ENCODE peak calls at places on chromosomes 7 and 10, in eight cellular contexts. P is CD4-positive, alpha-beta T cell; Y is activated CD8-positive, alpha-beta memory T cell treated with anti-CD3 and anti-CD28 coated beads, Interleukin-2, amount 10 ng/mL, durations not matched to agents 7 days and 5 days; G is stimulated activated CD4-positive, alpha-beta T cell treated with anti-CD3 and anti-CD28 coated beads, Interleukin-1b, Interleukin-23, amount 100 ng/mL, for 24 hours; J is M059J; N is NCI-H1092; E is neuronal stem cell; D is stimulated activated naive CD8-positive, alpha-beta T cell treated with anti-CD3 and anti-CD28 coated beads, Interleukin-15, Interleukin-2, amounts not matched to agents 100 U/mL and 50 U/mL, for 24 hours. Z is an unnamed sample.

GRCh38 chr10:113644185-113645120 is 19.4 kb downstream of the NRAP start:
- DNase-seq in P (no peak), Y (no peak), G (no peak), J (peak; percentile 71), N (no peak), E (no peak), D (no peak), Z (peak; percentile 16)

GRCh38 chr10:131979821-131980270 is 1.9 kb downstream of the BNIP3 start:
- DNase-seq in P (no peak), Y (no peak), G (no peak), J (peak; percentile 40), N (no peak), E (no peak), D (no peak), Z (peak; percentile 36)

GRCh38 chr7:3095046-3095445 is 51.4 kb upstream of the CARD11 start:
- DNase-seq in P (peak; percentile 18), Y (peak; percentile 71), G (no peak), J (peak; percentile 11), N (no peak), E (no peak), D (peak; percentile 52), Z (no peak)

GRCh38 chr10:55311823-55312431 is 510.9 kb upstream of the PCDH15 start:
- DNase-seq in P (no peak), Y (no peak), G (no peak), J (peak; percentile 9), N (no peak), E (no peak), D (no peak), Z (no peak)

GRCh38 chr7:367351-367841 is 77.4 kb downstream of the FOXL3 start:
- DNase-seq in P (no peak), Y (no peak), G (no peak), J (no peak), N (no peak), E (no peak), D (no peak), Z (no peak)

GRCh38 chr7:29320577-29320976 is 126.0 kb downstream of the CHN2 start:
- DNase-seq in P (no peak), Y (no peak), G (no peak), J (no peak), N (no peak), E (no peak), D (no peak), Z (no peak)

GRCh38 chr10:6786579-6787031 is 206.5 kb upstream of the PRKCQ start:
- DNase-seq in P (no peak), Y (no peak), G (no peak), J (peak; percentile 42), N (no peak), E (no peak), D (no peak), Z (peak; percentile 53)

GRCh38 chr10:69807122-69807521 is 5.4 kb downstream of the COL13A1 start:
- DNase-seq in P (no peak), Y (no peak), G (no peak), J (peak; percentile 84), N (no peak), E (no peak), D (no peak), Z (no peak)

GRCh38 chr7:40073239-40073638 is 61.2 kb downstream of the MPLKIP start:
- DNase-seq in P (no peak), Y (no peak), G (no peak), J (no peak), N (no peak), E (no peak), D (no peak), Z (no peak)

GRCh38 chr7:78299088-78299487 is 500.5 kb downstream of the PHTF2 start:
- DNase-seq in P (no peak), Y (no peak), G (no peak), J (no peak), N (no peak), E (no peak), D (no peak), Z (no peak)

GRCh38 chr10:119313645-119314044 is 106.3 kb downstream of the GRK5 start:
- DNase-seq in P (no peak), Y (peak; percentile 80), G (no peak), J (peak; percentile 85), N (no peak), E (no peak), D (peak; percentile 83), Z (no peak)

GRCh38 chr10:82190432-82191260 is 315.7 kb downstream of the NRG3 start:
- DNase-seq in P (no peak), Y (no peak), G (no peak), J (no peak), N (no peak), E (no peak), D (no peak), Z (no peak)

GRCh38 chr10:35696392-35696791 is 54.3 kb upstream of the FZD8 start:
- DNase-seq in P (no peak), Y (no peak), G (no peak), J (no peak), N (no peak), E (no peak), D (no peak), Z (no peak)

GRCh38 chr7:5204546-5204945 is 14.5 kb downstream of the WIPI2 start:
- DNase-seq in P (no peak), Y (no peak), G (no peak), J (no peak), N (no peak), E (no peak), D (no peak), Z (no peak)

GRCh38 chr7:94303736-94304135 is 91.0 kb upstream of the COL1A2 start:
- DNase-seq in P (no peak), Y (no peak), G (no peak), J (peak; percentile 23), N (no peak), E (no peak), D (no peak), Z (peak; percentile 79)

GRCh38 chr10:13268310-13268709 is 31.6 kb downstream of the PHYH start:
- DNase-seq in P (no peak), Y (no peak), G (no peak), J (no peak), N (no peak), E (no peak), D (no peak), Z (no peak)

GRCh38 chr7:123499211-123499968 is 35.0 kb downstream of the IQUB start:
- DNase-seq in P (no peak), Y (no peak), G (no peak), J (peak; percentile 2), N (no peak), E (no peak), D (no peak), Z (peak; percentile 20)

GRCh38 chr10:78604721-78605120 is 464.0 kb upstream of the ZMIZ1 start:
- DNase-seq in P (no peak), Y (peak; percentile 38), G (no peak), J (no peak), N (no peak), E (no peak), D (no peak), Z (no peak)

GRCh38 chr10:78491812-78492211 is 458.1 kb downstream of the RPS24 start:
- DNase-seq in P (no peak), Y (no peak), G (no peak), J (peak; percentile 82), N (no peak), E (no peak), D (no peak), Z (no peak)

GRCh38 chr7:101747758-101748345 is 69.6 kb upstream of the CUX1 start:
- DNase-seq in P (no peak), Y (no peak), G (no peak), J (no peak), N (no peak), E (no peak), D (no peak), Z (no peak)

GRCh38 chr7:97471491-97471890 is 260.4 kb upstream of the TAC1 start:
- DNase-seq in P (no peak), Y (no peak), G (no peak), J (no peak), N (no peak), E (no peak), D (no peak), Z (no peak)

GRCh38 chr10:124204726-124205125 is 111.3 kb upstream of the CHST15 start:
- DNase-seq in P (no peak), Y (no peak), G (no peak), J (no peak), N (no peak), E (no peak), D (no peak), Z (no peak)